ENCODE peak calls at places on chromosomes 7 and 10, in nine cellular contexts. R is renal cortical epithelial cell; U is effector memory CD8-positive, alpha-beta T cell; W is fibroblast of the aortic adventitia; Z is M059J; E is transverse colon; N is H54; F is hepatocyte; G is CD4-positive, alpha-beta memory T cell. B is an unnamed sample.

GRCh38 chr7:151626422-151627115 is 106.9 kb upstream of the RHEB start:
- DNase-seq in R (peak), U (no peak), W (no peak), Z (peak), E (peak), N (no peak), F (peak), G (no peak), B (no peak)

GRCh38 chr7:22364910-22365309 is 8.0 kb upstream of the RAPGEF5 start:
- DNase-seq in R (no peak), U (no peak), W (no peak), Z (no peak), E (no peak), N (no peak), F (no peak), G (no peak), B (no peak)

GRCh38 chr10:99522511-99523250 is 10.1 kb upstream of the NKX2-3 start:
- DNase-seq in R (no peak), U (no peak), W (no peak), Z (no peak), E (peak), N (no peak), F (no peak), G (no peak), B (no peak)

GRCh38 chr7:78018541-78019456 is 220.2 kb downstream of the PHTF2 start:
- DNase-seq in R (peak), U (no peak), W (peak), Z (peak), E (peak), N (peak), F (no peak), G (no peak), B (peak)

GRCh38 chr10:119253433-119254174 is 46.2 kb downstream of the GRK5 start:
- DNase-seq in R (peak), U (no peak), W (peak), Z (peak), E (peak), N (peak), F (peak), G (no peak), B (no peak)

GRCh38 chr10:114087255-114087654 is 43.6 kb downstream of the ADRB1 start:
- DNase-seq in R (no peak), U (no peak), W (no peak), Z (no peak), E (no peak), N (no peak), F (no peak), G (no peak), B (no peak)

GRCh38 chr10:90398551-90398950 is 459.3 kb downstream of the HTR7 start:
- DNase-seq in R (no peak), U (no peak), W (peak), Z (no peak), E (no peak), N (no peak), F (no peak), G (no peak), B (no peak)

GRCh38 chr7:64559206-64559605 is 3.7 kb downstream of the ZNF680 start:
- DNase-seq in R (no peak), U (no peak), W (peak), Z (no peak), E (no peak), N (no peak), F (no peak), G (no peak), B (no peak)

GRCh38 chr7:12146813-12147212 is 64.3 kb upstream of the TMEM106B start:
- DNase-seq in R (no peak), U (no peak), W (no peak), Z (peak), E (no peak), N (no peak), F (no peak), G (no peak), B (no peak)

GRCh38 chr7:17401806-17402627 is 103.6 kb downstream of the AHR start:
- DNase-seq in R (no peak), U (no peak), W (no peak), Z (no peak), E (no peak), N (no peak), F (no peak), G (no peak), B (peak)

GRCh38 chr7:129643545-129644170 is 32.1 kb downstream of the NRF1 start:
- DNase-seq in R (no peak), U (no peak), W (no peak), Z (no peak), E (no peak), N (no peak), F (no peak), G (no peak), B (no peak)

GRCh38 chr7:158973440-158973839 is 117.1 kb downstream of the DYNC2I1 start:
- DNase-seq in R (peak), U (peak), W (no peak), Z (no peak), E (peak), N (no peak), F (peak), G (peak), B (no peak)

GRCh38 chr10:125159486-125159931 is 854 bp downstream of the CTBP2 start:
- DNase-seq in R (no peak), U (no peak), W (no peak), Z (peak), E (no peak), N (peak), F (peak), G (no peak), B (peak)

GRCh38 chr10:76080991-76081390 is 649.6 kb downstream of the LRMDA start:
- DNase-seq in R (peak), U (no peak), W (peak), Z (peak), E (no peak), N (peak), F (no peak), G (no peak), B (no peak)

GRCh38 chr7:14841086-14841485 is 61.5 kb downstream of the DGKB start:
- DNase-seq in R (no peak), U (no peak), W (no peak), Z (no peak), E (no peak), N (no peak), F (no peak), G (no peak), B (no peak)

GRCh38 chr7:128236924-128237586 is 4.0 kb upstream of the LEP start:
- DNase-seq in R (peak), U (peak), W (peak), Z (peak), E (no peak), N (peak), F (no peak), G (no peak), B (no peak)

GRCh38 chr10:131027256-131027655 is 284.3 kb downstream of the TCERG1L start:
- DNase-seq in R (no peak), U (no peak), W (no peak), Z (no peak), E (no peak), N (no peak), F (no peak), G (no peak), B (no peak)

GRCh38 chr7:75938921-75939320 is 24.0 kb downstream of the POR start:
- DNase-seq in R (no peak), U (no peak), W (no peak), Z (no peak), E (no peak), N (no peak), F (no peak), G (no peak), B (no peak)

GRCh38 chr10:31319602-31320178 is 674 bp downstream of the ZEB1 start:
- DNase-seq in R (no peak), U (no peak), W (no peak), Z (no peak), E (no peak), N (peak), F (peak), G (no peak), B (no peak)

GRCh38 chr10:34628174-34628802 is 186.8 kb downstream of the PARD3 start:
- DNase-seq in R (no peak), U (no peak), W (peak), Z (no peak), E (peak), N (no peak), F (peak), G (no peak), B (no peak)

GRCh38 chr7:86320886-86321285 is 322.8 kb upstream of the GRM3 start:
- DNase-seq in R (no peak), U (no peak), W (no peak), Z (no peak), E (no peak), N (no peak), F (no peak), G (no peak), B (no peak)

GRCh38 chr10:82136103-82136502 is 261.1 kb downstream of the NRG3 start:
- DNase-seq in R (no peak), U (no peak), W (no peak), Z (no peak), E (no peak), N (no peak), F (no peak), G (no peak), B (no peak)

GRCh38 chr10:75430000-75430763 is 1.2 kb upstream of the LRMDA start:
- DNase-seq in R (no peak), U (no peak), W (peak), Z (peak), E (peak), N (no peak), F (peak), G (no peak), B (no peak)

GRCh38 chr10:128463991-128464755 is 337.9 kb upstream of the MKI67 start:
- DNase-seq in R (peak), U (peak), W (peak), Z (peak), E (peak), N (no peak), F (peak), G (peak), B (no peak)

GRCh38 chr10:69093933-69094332 is 6.0 kb downstream of the SRGN start:
- DNase-seq in R (peak), U (no peak), W (peak), Z (peak), E (no peak), N (no peak), F (no peak), G (no peak), B (no peak)

GRCh38 chr10:91200314-91201212 is 19.9 kb upstream of the PCGF5 start:
- DNase-seq in R (no peak), U (no peak), W (no peak), Z (no peak), E (no peak), N (no peak), F (no peak), G (no peak), B (no peak)

GRCh38 chr7:44292876-44293560 is 32.4 kb downstream of the CAMK2B start:
- DNase-seq in R (no peak), U (no peak), W (no peak), Z (no peak), E (peak), N (no peak), F (peak), G (peak), B (peak)

GRCh38 chr7:80896856-80897598 is 21.8 kb downstream of the SEMA3C start:
- DNase-seq in R (no peak), U (no peak), W (no peak), Z (peak), E (peak), N (no peak), F (no peak), G (no peak), B (no peak)

GRCh38 chr7:138958026-138958956 is 22.9 kb downstream of the KIAA1549 start:
- DNase-seq in R (peak), U (no peak), W (no peak), Z (peak), E (no peak), N (no peak), F (no peak), G (no peak), B (no peak)

GRCh38 chr7:73706122-73707044 is 13.1 kb downstream of the STX1A start:
- DNase-seq in R (no peak), U (no peak), W (no peak), Z (peak), E (no peak), N (peak), F (no peak), G (no peak), B (no peak)

GRCh38 chr7:29763266-29763665 is 43.0 kb upstream of the WIPF3 start:
- DNase-seq in R (no peak), U (no peak), W (no peak), Z (no peak), E (no peak), N (no peak), F (no peak), G (no peak), B (no peak)

B was measured in B cell.